ENCODE peak calls at places on chromosomes 7 and 10, in four cellular contexts. M is stimulated activated CD8-positive, alpha-beta memory T cell treated with anti-CD3 and anti-CD28 coated beads, Interleukin-2, amount 100 ng/mL, for 1 hour; Y is endothelial cell; T is hepatic stellate cell. R is an unnamed sample.

GRCh38 chr7:88040694-88041093 is 106.6 kb downstream of the ADAM22 start:
- DNase-seq in M (no peak), Y (no peak), T (no peak), R (no peak)

GRCh38 chr10:12214763-12215218 is 18.8 kb downstream of the CDC123 start:
- DNase-seq in M (peak), T (peak), Y (peak), R (peak)

GRCh38 chr7:88224596-88225275 is 4.9 kb upstream of the SRI start:
- DNase-seq in M (no peak), T (peak), Y (no peak), R (no peak)

GRCh38 chr7:116546054-116546453 is 21.2 kb downstream of the CAV1 start:
- DNase-seq in M (no peak), T (no peak), Y (no peak), R (no peak)

GRCh38 chr10:57468886-57469432 is 798.7 kb downstream of the IPMK start:
- DNase-seq in Y (no peak), T (no peak), M (no peak), R (no peak)

GRCh38 chr7:134866581-134866980 is 87.1 kb downstream of the CALD1 start:
- DNase-seq in Y (peak), T (no peak), M (no peak), R (no peak)

GRCh38 chr10:126252884-126253612 is 135.2 kb downstream of the ADAM12 start:
- DNase-seq in T (peak), Y (no peak), M (no peak), R (peak)

GRCh38 chr10:114261116-114261515 is 22.1 kb downstream of the VWA2 start:
- DNase-seq in T (peak), M (no peak), Y (no peak), R (no peak)

GRCh38 chr7:155893176-155893575 is 80.9 kb upstream of the SHH start:
- DNase-seq in T (no peak), Y (no peak), M (no peak), R (no peak)

GRCh38 chr10:114571316-114571999 is 86.6 kb downstream of the ABLIM1 start:
- DNase-seq in Y (no peak), T (no peak), M (no peak), R (peak)

GRCh38 chr7:135210818-135211178 is 528 bp downstream of the WDR91 start:
- DNase-seq in M (no peak), T (no peak), Y (no peak), R (peak)

GRCh38 chr10:9301554-9301953 is 1247.1 kb downstream of the GATA3 start:
- DNase-seq in Y (no peak), T (no peak), M (no peak), R (no peak)

GRCh38 chr10:47339759-47340612 is 8.2 kb upstream of the RBP3 start:
- DNase-seq in M (no peak), Y (no peak), T (no peak), R (no peak)

GRCh38 chr7:99782012-99782953 is 1.7 kb downstream of the CYP3A4 start:
- DNase-seq in Y (no peak), T (no peak), M (no peak), R (no peak)

GRCh38 chr7:155017834-155018233 is 14.9 kb upstream of the PAXIP1 start:
- DNase-seq in T (no peak), Y (no peak), M (no peak), R (no peak)

GRCh38 chr10:21530616-21531015 is 3.4 kb upstream of the MLLT10 start:
- DNase-seq in M (no peak), T (no peak), Y (no peak), R (no peak)

GRCh38 chr7:75945297-75946168 is 30.6 kb downstream of the POR start:
- DNase-seq in T (no peak), Y (no peak), M (no peak), R (no peak)

GRCh38 chr7:74141705-74142104 is 32.5 kb upstream of the EIF4H start:
- DNase-seq in M (no peak), Y (no peak), T (no peak), R (no peak)

GRCh38 chr7:16062269-16062668 is 359.1 kb downstream of the CRPPA start:
- DNase-seq in M (no peak), Y (no peak), T (peak), R (no peak)

GRCh38 chr7:101608772-101609713 is 20.1 kb downstream of the MYL10 start:
- DNase-seq in Y (no peak), T (no peak), M (no peak), R (no peak)

GRCh38 chr7:27207348-27207985 is 7.6 kb upstream of the HOXA13 start:
- DNase-seq in T (no peak), Y (no peak), M (no peak), R (no peak)

GRCh38 chr10:103798511-103798910 is 56.9 kb downstream of the SH3PXD2A start:
- DNase-seq in M (no peak), T (no peak), Y (no peak), R (no peak)

GRCh38 chr7:102431617-102432298 is 1.6 kb upstream of the ORAI2 start:
- DNase-seq in M (peak), Y (no peak), T (no peak), R (no peak)

GRCh38 chr10:119207713-119208552 is 562 bp downstream of the GRK5 start:
- DNase-seq in T (peak), M (peak), Y (peak), R (peak)

GRCh38 chr10:75048669-75049098 is 62.8 kb upstream of the SAMD8 start:
- DNase-seq in M (no peak), T (no peak), Y (no peak), R (peak)

GRCh38 chr7:7989985-7990761 is 21.6 kb downstream of the GLCCI1 start:
- DNase-seq in T (no peak), Y (no peak), M (no peak), R (no peak)